ENCODE peak calls at places on chromosome 18, in six cellular contexts. S is AG04450, M is fibroblast of pulmonary artery, Q is neural crest cell, O is sigmoid colon, A is body of pancreas. R is an unnamed sample.

GRCh38 chr18:500556-501405 is at the start of gene COLEC12:
- DNase-seq in S (no peak), M (no peak), Q (peak; percentile 30), O (peak; percentile 66), A (no peak), R (peak; percentile 39)

GRCh38 chr18:11518788-11519685 is 90.4 kb upstream of the SLC35G4 start:
- DNase-seq in S (peak; percentile 20), M (peak; percentile 74), Q (peak; percentile 64), O (no peak), A (peak; percentile 45), R (peak; percentile 50)

GRCh38 chr18:998976-999375 is 94.3 kb downstream of the ADCYAP1 start:
- DNase-seq in S (no peak), M (no peak), Q (no peak), O (no peak), A (no peak), R (no peak)

GRCh38 chr18:25147878-25148488 is 204.0 kb downstream of the ZNF521 start:
- DNase-seq in S (no peak), M (no peak), Q (no peak), O (no peak), A (no peak), R (no peak)

GRCh38 chr18:2961828-2962227 is 51.1 kb downstream of the LPIN2 start:
- DNase-seq in S (no peak), M (no peak), Q (no peak), O (no peak), A (no peak), R (no peak)

GRCh38 chr18:64668563-64668962 is 519.7 kb upstream of the LINC00305 start:
- DNase-seq in S (no peak), M (no peak), Q (no peak), O (no peak), A (no peak), R (no peak)

GRCh38 chr18:1930291-1931270 is 640.7 kb downstream of the METTL4 start:
- DNase-seq in S (no peak), M (no peak), Q (no peak), O (no peak), A (no peak), R (no peak)

GRCh38 chr18:35389095-35389618 is 12.0 kb upstream of the ZNF396 start:
- DNase-seq in S (no peak), M (peak; percentile 64), Q (no peak), O (no peak), A (no peak), R (no peak)

GRCh38 chr18:79681484-79682387 is 2.1 kb downstream of the CTDP1 start:
- DNase-seq in S (no peak), M (no peak), Q (no peak), O (no peak), A (no peak), R (no peak)

GRCh38 chr18:79950440-79951341 is 762 bp downstream of the SLC66A2 start:
- DNase-seq in S (no peak), M (no peak), Q (no peak), O (peak; percentile 67), A (peak; percentile 59), R (no peak)

GRCh38 chr18:55422456-55423185 is 165.4 kb downstream of the TCF4 start:
- DNase-seq in S (no peak), M (peak; percentile 76), Q (no peak), O (peak; percentile 72), A (no peak), R (no peak)

GRCh38 chr18:23912356-23912755 is 102.2 kb upstream of the TTC39C start:
- DNase-seq in S (no peak), M (peak; percentile 13), Q (no peak), O (no peak), A (no peak), R (no peak)

GRCh38 chr18:30486856-30487255 is 555.7 kb downstream of the DSC3 start:
- DNase-seq in S (no peak), M (peak; percentile 18), Q (no peak), O (no peak), A (no peak), R (no peak)

GRCh38 chr18:76672627-76673026 is 149.7 kb upstream of the ZNF236 start:
- DNase-seq in S (peak; percentile 15), M (peak; percentile 26), Q (no peak), O (no peak), A (no peak), R (no peak)

GRCh38 chr18:37383036-37383788 is 182.4 kb downstream of the CELF4 start:
- DNase-seq in S (no peak), M (no peak), Q (no peak), O (no peak), A (no peak), R (no peak)
- TF ChIP-seq CTCF in S (no peak), M (no peak), Q (no peak), O (no peak), A (no peak), R (no peak)

GRCh38 chr18:37335337-37335736 is 230.3 kb downstream of the CELF4 start:
- DNase-seq in S (no peak), M (peak; percentile 25), Q (peak; percentile 6), O (no peak), A (no peak), R (no peak)
- TF ChIP-seq CTCF in S (peak; percentile 29), M (peak; percentile 35), Q (peak; percentile 46), O (no peak), A (no peak), R (no peak)

GRCh38 chr18:7152485-7152884 is 34.9 kb upstream of the LAMA1 start:
- DNase-seq in S (no peak), M (no peak), Q (no peak), O (peak; percentile 2), A (no peak), R (no peak)

GRCh38 chr18:7155092-7155491 is 37.5 kb upstream of the LAMA1 start:
- DNase-seq in S (no peak), M (no peak), Q (no peak), O (peak; percentile 40), A (no peak), R (no peak)

GRCh38 chr18:7155887-7156286 is 38.3 kb upstream of the LAMA1 start:
- DNase-seq in S (no peak), M (no peak), Q (no peak), O (no peak), A (no peak), R (no peak)

GRCh38 chr18:7158201-7158600 is 40.6 kb upstream of the LAMA1 start:
- DNase-seq in S (peak; percentile 20), M (peak; percentile 84), Q (no peak), O (peak; percentile 22), A (no peak), R (no peak)

DNA sequence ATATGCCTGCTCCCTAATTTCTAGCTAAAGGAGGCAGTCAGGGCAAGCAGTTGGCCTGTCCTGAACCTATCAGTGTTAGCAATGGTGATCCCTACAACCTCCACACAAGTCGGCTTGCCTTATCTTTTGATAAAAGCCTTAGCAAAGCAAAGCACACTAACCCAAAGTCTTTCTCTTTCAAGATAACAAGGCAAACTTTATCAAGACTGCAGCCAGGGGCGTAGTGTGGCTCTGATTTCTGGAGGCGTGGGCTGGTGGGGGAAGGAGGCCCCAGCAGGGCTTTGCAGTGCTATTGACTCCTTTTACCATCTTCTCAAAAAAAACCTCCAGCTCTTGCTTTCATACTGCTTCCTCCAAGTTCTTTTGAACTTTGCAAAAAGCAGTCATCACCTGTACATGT is 40.2 kb upstream of the LAMA1 start:
- DNase-seq in S (no peak), M (no peak), Q (no peak), O (peak; percentile 17), A (no peak), R (no peak)
- TF ChIP-seq CTCF in S (no peak), M (no peak), Q (no peak), O (no peak), A (no peak), R (no peak)

DNA sequence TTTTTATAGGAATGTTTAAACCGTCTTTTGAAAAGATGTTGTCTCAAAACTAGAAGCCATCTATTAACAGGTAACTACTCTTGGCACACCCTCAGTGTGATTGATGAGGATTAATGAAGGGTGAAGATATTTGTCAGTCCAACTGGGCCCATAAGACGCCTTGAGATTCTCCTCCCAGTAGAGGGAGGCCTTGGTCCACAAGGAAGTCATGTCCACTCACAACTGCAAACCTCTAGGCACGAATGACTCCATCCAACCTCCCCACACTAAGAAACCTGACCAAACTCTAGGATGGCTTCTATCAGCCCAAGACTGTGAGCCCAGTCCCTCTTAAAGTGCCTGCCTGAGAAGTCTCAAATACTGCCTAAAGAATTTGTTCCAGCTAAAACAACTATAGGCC is 19.2 kb upstream of the GRP start:
- DNase-seq in S (no peak), M (no peak), Q (no peak), O (no peak), A (no peak), R (no peak)
- TF ChIP-seq CTCF in S (no peak), M (no peak), Q (no peak), O (no peak), A (no peak), R (no peak)

GRCh38 chr18:49364821-49365220 is 95.6 kb downstream of the DYM start:
- DNase-seq in S (no peak), M (no peak), Q (no peak), O (no peak), A (no peak), R (no peak)

GRCh38 chr18:49359732-49360444 is 100.6 kb downstream of the DYM start:
- DNase-seq in S (peak; percentile 73), M (peak; percentile 66), Q (no peak), O (no peak), A (no peak), R (no peak)

GRCh38 chr18:49368161-49368875 is 92.1 kb downstream of the DYM start:
- DNase-seq in S (no peak), M (no peak), Q (no peak), O (no peak), A (peak; percentile 79), R (no peak)

GRCh38 chr18:49360582-49360981 is 99.9 kb downstream of the DYM start:
- DNase-seq in S (no peak), M (no peak), Q (no peak), O (no peak), A (no peak), R (no peak)

DNA sequence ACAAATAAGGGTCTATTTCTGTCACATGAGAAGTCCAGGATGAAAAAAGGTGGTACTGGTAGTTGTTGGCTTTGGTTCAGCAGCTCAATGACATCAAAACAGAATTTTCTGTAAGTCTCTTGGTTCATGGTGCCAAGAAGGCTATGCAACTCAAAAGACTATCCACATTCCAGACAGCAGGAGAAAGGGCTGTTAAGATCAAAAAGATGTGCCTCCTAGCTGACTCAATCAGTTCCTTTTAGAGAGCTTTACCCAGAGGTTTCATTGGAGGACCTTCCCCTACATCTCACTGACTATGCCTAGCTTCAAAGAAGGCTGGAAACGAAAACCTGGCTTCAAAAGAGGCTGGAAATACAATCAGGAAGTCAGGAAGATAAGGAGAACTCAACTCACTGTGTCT is 98.0 kb downstream of the DYM start:
- DNase-seq in S (no peak), M (peak; percentile 42), Q (no peak), O (no peak), A (no peak), R (no peak)
- TF ChIP-seq CTCF in S (no peak), M (no peak), Q (no peak), O (no peak), A (no peak), R (no peak)

DNA sequence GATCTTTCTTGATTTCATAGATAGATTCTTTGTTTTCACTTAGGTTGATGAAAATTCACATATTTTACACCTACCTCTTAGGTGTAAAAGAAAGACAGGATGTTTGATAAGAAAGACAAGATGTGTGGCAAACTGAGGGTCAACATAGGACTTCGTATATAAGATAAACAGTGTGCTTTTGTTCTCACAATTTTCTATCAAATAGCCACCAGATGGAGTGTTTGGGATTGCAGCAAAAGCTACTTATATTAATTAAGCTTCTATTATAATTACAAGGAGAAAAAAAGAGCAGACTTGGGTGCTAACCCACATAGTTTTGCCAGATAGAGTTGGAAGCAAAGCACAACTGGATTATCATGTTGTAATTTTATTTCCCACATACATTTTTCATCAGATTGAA is 232.9 kb downstream of the CDH7 start:
- DNase-seq in S (no peak), M (no peak), Q (no peak), O (no peak), A (no peak), R (no peak)
- TF ChIP-seq CTCF in S (no peak), M (no peak), Q (peak; percentile 34), O (no peak), A (no peak), R (no peak)